ENCODE peak calls at places on chromosomes 7 and 10, in six cellular contexts. J is stomach, Q is cardiac fibroblast, S is psoas muscle, Y is left ventricle myocardium inferior, K is A549. V is an unnamed sample.

GRCh38 chr7:14850039-14850438 is 52.5 kb downstream of the DGKB start:
- DNase-seq in J (no peak), Q (no peak), S (no peak), Y (no peak), K (no peak), V (no peak)

GRCh38 chr7:106070567-106071254 is 41.4 kb downstream of the SYPL1 start:
- DNase-seq in J (no peak), Q (no peak), S (no peak), Y (no peak), K (no peak), V (no peak)

GRCh38 chr10:71978476-71978875 is 14.3 kb downstream of the CHST3 start:
- DNase-seq in J (peak), Q (no peak), S (peak), Y (no peak), K (no peak), V (no peak)

GRCh38 chr7:13240349-13240748 is 552.9 kb downstream of the ARL4A start:
- DNase-seq in J (no peak), Q (peak), S (no peak), Y (no peak), K (peak), V (no peak)

GRCh38 chr7:93902777-93903423 is 3.5 kb upstream of the GNGT1 start:
- DNase-seq in J (no peak), Q (peak), S (no peak), Y (no peak), K (peak), V (no peak)

GRCh38 chr7:137715101-137715500 is 131.7 kb downstream of the DGKI start:
- DNase-seq in J (no peak), Q (peak), S (no peak), Y (no peak), K (no peak), V (no peak)

GRCh38 chr7:122092964-122093797 is 50.9 kb downstream of the AASS start:
- DNase-seq in J (peak), Q (peak), S (peak), Y (peak), K (peak), V (no peak)

GRCh38 chr7:39172137-39172536 is 194.4 kb downstream of the POU6F2 start:
- DNase-seq in J (no peak), Q (no peak), S (no peak), Y (no peak), K (no peak), V (no peak)

GRCh38 chr7:116834815-116835533 is 27.4 kb upstream of the CAPZA2 start:
- DNase-seq in J (no peak), Q (peak), S (no peak), Y (peak), K (peak), V (no peak)

GRCh38 chr7:6576024-6576866 is 1.0 kb upstream of the ZDHHC4 start:
- DNase-seq in J (no peak), Q (no peak), S (no peak), Y (no peak), K (no peak), V (no peak)

GRCh38 chr10:61606971-61607907 is 55.5 kb upstream of the CABCOCO1 start:
- DNase-seq in J (no peak), Q (no peak), S (no peak), Y (no peak), K (peak), V (no peak)

GRCh38 chr7:94980418-94981142 is 73.2 kb downstream of the PPP1R9A start:
- DNase-seq in J (no peak), Q (peak), S (no peak), Y (no peak), K (peak), V (no peak)

GRCh38 chr7:87505557-87506242 is 30.2 kb upstream of the ABCB4 start:
- DNase-seq in J (no peak), Q (no peak), S (no peak), Y (no peak), K (no peak), V (no peak)

GRCh38 chr10:43962346-43963191 is 313.9 kb upstream of the ZNF32 start:
- DNase-seq in J (no peak), Q (peak), S (no peak), Y (no peak), K (no peak), V (peak)

DNA sequence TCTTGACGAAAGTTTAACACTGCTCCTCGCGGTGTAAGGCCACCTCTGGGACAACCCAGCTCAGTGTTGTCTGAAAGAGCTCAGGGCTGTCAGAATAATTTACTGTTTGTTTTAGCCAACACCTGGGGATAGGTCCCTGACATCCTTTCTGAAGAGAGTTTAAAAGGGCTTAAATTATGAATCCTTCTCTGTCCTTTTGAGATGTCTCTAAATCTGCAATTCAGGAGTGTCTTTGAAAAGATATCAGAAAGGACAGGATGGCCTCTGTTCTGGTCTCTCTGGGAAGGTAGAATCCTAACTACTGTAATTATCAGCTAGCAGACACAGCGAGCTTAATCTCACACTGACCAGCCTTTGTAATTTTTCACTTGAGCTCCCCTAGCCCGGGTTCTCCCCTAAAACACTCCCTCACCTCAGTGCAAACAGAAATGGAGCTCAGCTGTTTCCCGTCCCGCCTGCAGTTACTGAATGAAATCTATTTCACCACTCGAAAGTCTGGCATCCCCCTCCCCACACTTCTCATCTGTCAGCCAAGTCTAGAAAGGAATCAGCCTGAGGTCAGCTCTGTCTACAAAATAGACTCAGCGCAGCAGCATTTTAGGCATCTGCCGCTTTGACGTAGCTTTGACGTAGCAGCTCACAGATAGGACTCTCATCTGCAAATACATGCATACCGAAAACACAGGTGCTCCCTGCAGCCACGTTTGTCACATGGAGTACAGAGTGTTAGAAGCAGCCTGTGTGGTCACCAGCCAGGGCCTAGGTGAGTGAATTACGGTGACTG is 4.8 kb downstream of the DYNC2I1 start:
- DNase-seq in J (no peak), Q (no peak), S (no peak), Y (no peak), K (no peak), V (no peak)
- TF ChIP-seq CTCF in J (no peak), Q (no peak), S (no peak), Y (no peak), K (no peak), V (no peak)

GRCh38 chr7:26328498-26329390 is 37.1 kb downstream of the SNX10 start:
- DNase-seq in J (no peak), Q (no peak), S (no peak), Y (no peak), K (no peak), V (no peak)
- TF ChIP-seq CTCF in J (no peak), Q (no peak), S (no peak), Y (no peak), K (no peak), V (no peak)

DNA sequence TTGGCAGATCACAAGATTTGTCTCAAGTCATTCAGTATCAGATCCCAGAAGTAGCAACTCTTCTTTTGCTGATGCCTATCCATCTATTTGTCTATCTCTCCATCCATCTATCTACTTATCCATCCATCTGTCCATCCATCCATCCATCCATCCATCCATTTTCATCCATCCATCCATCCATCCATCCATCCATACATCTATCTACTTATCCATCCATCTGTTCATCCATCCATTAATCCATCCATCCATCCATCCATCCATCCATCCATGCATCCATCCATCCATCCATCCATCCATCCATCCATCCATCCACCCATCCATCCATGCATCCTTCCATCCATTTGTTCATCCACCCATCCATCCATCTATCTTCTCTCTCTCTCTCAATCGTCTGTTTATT is 142.7 kb downstream of the PFKFB3 start:
- DNase-seq in J (no peak), Q (no peak), S (no peak), Y (no peak), K (no peak), V (no peak)
- TF ChIP-seq CTCF in J (no peak), Q (no peak), S (no peak), Y (no peak), K (no peak), V (no peak)

GRCh38 chr7:30079880-30080279 is 51.7 kb downstream of the PLEKHA8 start:
- DNase-seq in J (no peak), Q (no peak), S (no peak), Y (no peak), K (no peak), V (no peak)

GRCh38 chr7:30070052-30070451 is 41.8 kb downstream of the PLEKHA8 start:
- DNase-seq in J (no peak), Q (no peak), S (no peak), Y (no peak), K (no peak), V (no peak)

GRCh38 chr7:30069096-30069867 is 41.1 kb downstream of the PLEKHA8 start:
- DNase-seq in J (no peak), Q (no peak), S (no peak), Y (no peak), K (no peak), V (no peak)

GRCh38 chr7:30076411-30076810 is 48.2 kb downstream of the PLEKHA8 start:
- DNase-seq in J (no peak), Q (no peak), S (no peak), Y (no peak), K (no peak), V (no peak)

DNA sequence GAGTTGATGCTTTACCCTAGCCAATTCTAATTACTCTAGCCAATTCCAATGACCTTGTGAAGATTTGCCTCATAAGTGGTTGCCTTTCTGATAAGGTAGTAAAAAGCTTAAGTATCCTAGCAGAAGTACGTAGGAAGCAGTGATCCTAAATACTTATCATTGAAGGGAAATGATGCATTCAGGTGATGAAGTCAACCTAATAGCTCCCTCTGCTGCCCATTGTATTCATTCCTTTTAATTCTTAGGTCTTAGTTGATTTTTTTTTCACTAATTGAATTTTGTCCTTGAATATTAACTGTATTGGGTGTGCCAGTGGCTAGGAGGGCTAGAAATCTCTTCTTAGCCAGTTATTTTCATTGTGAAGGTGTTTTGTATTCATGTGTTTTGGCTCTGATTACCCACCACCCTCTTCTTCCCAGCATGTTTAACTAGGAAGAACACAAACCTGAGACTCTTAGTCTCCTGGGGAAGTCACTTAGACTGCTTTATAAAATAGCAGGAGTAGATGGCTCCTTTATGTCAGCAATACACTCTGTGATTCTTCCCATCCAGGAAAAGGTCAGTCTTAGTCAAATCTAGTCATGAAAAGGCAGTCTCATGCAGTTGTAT is 46.3 kb downstream of the PLEKHA8 start:
- DNase-seq in J (no peak), Q (peak), S (no peak), Y (no peak), K (peak), V (no peak)
- TF ChIP-seq CTCF in J (no peak), Q (peak), S (peak), Y (peak), K (peak), V (peak)

V was measured in upper lobe of right lung.